ENCODE peak calls at places on chromosomes 3 and 15, in six cellular contexts. One of them, this sample, is unnamed.

GRCh38 chr15:81023483-81024264 is 23.0 kb downstream of the TLNRD1 start:
- DNase-seq in H54: no peak
- DNase-seq in posterior cingulate gyrus: peak
- DNase-seq in occipital lobe: peak
- DNase-seq in stomach: no peak
- DNase-seq in stimulated activated CD4-positive, alpha-beta T cell treated with anti-CD3 and anti-CD28 coated beads, Interleukin-4, amount 100 ng/mL, for 24 hours: peak
- DNase-seq in this sample: peak

GRCh38 chr15:64623347-64624024 is 151.9 kb downstream of the RBPMS2 start:
- DNase-seq in H54: no peak
- DNase-seq in posterior cingulate gyrus: no peak
- DNase-seq in occipital lobe: peak
- DNase-seq in stomach: no peak
- DNase-seq in stimulated activated CD4-positive, alpha-beta T cell treated with anti-CD3 and anti-CD28 coated beads, Interleukin-4, amount 100 ng/mL, for 24 hours: peak
- DNase-seq in this sample: no peak

GRCh38 chr15:75302318-75302717 is 19.7 kb downstream of the GOLGA6D start:
- DNase-seq in H54: no peak
- DNase-seq in posterior cingulate gyrus: no peak
- DNase-seq in occipital lobe: no peak
- DNase-seq in stomach: no peak
- DNase-seq in stimulated activated CD4-positive, alpha-beta T cell treated with anti-CD3 and anti-CD28 coated beads, Interleukin-4, amount 100 ng/mL, for 24 hours: no peak
- DNase-seq in this sample: no peak

GRCh38 chr3:38029400-38030125 is at the start of gene PLCD1:
- DNase-seq in H54: no peak
- DNase-seq in posterior cingulate gyrus: peak
- DNase-seq in occipital lobe: no peak
- DNase-seq in stomach: peak
- DNase-seq in stimulated activated CD4-positive, alpha-beta T cell treated with anti-CD3 and anti-CD28 coated beads, Interleukin-4, amount 100 ng/mL, for 24 hours: peak
- DNase-seq in this sample: peak

GRCh38 chr3:151638555-151638954 is 95.2 kb upstream of the AADACL2 start:
- DNase-seq in H54: no peak
- DNase-seq in posterior cingulate gyrus: no peak
- DNase-seq in occipital lobe: no peak
- DNase-seq in stomach: no peak
- DNase-seq in stimulated activated CD4-positive, alpha-beta T cell treated with anti-CD3 and anti-CD28 coated beads, Interleukin-4, amount 100 ng/mL, for 24 hours: no peak
- DNase-seq in this sample: no peak

GRCh38 chr3:7789324-7789723 is 712.3 kb upstream of the LMCD1 start:
- DNase-seq in H54: no peak
- DNase-seq in posterior cingulate gyrus: no peak
- DNase-seq in occipital lobe: no peak
- DNase-seq in stomach: no peak
- DNase-seq in stimulated activated CD4-positive, alpha-beta T cell treated with anti-CD3 and anti-CD28 coated beads, Interleukin-4, amount 100 ng/mL, for 24 hours: no peak
- DNase-seq in this sample: no peak

GRCh38 chr3:112390783-112391641 is 58.1 kb downstream of the CD200 start:
- DNase-seq in H54: peak
- DNase-seq in posterior cingulate gyrus: no peak
- DNase-seq in occipital lobe: peak
- DNase-seq in stomach: no peak
- DNase-seq in stimulated activated CD4-positive, alpha-beta T cell treated with anti-CD3 and anti-CD28 coated beads, Interleukin-4, amount 100 ng/mL, for 24 hours: no peak
- DNase-seq in this sample: no peak

GRCh38 chr3:101500208-101500607 is 12.8 kb downstream of the SENP7 start:
- DNase-seq in H54: no peak
- DNase-seq in posterior cingulate gyrus: no peak
- DNase-seq in occipital lobe: no peak
- DNase-seq in stomach: no peak
- DNase-seq in stimulated activated CD4-positive, alpha-beta T cell treated with anti-CD3 and anti-CD28 coated beads, Interleukin-4, amount 100 ng/mL, for 24 hours: no peak
- DNase-seq in this sample: no peak

GRCh38 chr15:69610264-69610663 is 157.6 kb downstream of the RPLP1 start:
- DNase-seq in H54: no peak
- DNase-seq in posterior cingulate gyrus: no peak
- DNase-seq in occipital lobe: no peak
- DNase-seq in stomach: no peak
- DNase-seq in stimulated activated CD4-positive, alpha-beta T cell treated with anti-CD3 and anti-CD28 coated beads, Interleukin-4, amount 100 ng/mL, for 24 hours: no peak
- DNase-seq in this sample: no peak

This sample was measured in C1 segment of cervical spinal cord.